ENCODE peak calls at places on chromosomes 11 and 22, in nine cellular contexts. X is KG1, L is dorsolateral prefrontal cortex, U is CD14-positive monocyte, V is islet precursor cell, R is AG20443, E is cardiac fibroblast, Q is NAMALWA, A is HCEC 1CT. S is an unnamed sample.
A peak's percentile ranks its signal among the peaks of the same experiment; 100 is the strongest.

GRCh38 chr11:44058275-44058674 is 7.8 kb upstream of the ACCS start:
- DNase-seq in A (no peak), V (peak; percentile 23), X (no peak), U (no peak), L (no peak), Q (no peak), R (no peak), E (no peak), S (no peak)

GRCh38 chr11:123011510-123011909 is 29.9 kb upstream of the BSX start:
- DNase-seq in U (no peak), L (no peak), A (no peak), R (no peak), E (no peak), Q (no peak), X (no peak), V (no peak), S (no peak)

GRCh38 chr11:62999156-62999555 is 14.4 kb upstream of the SLC22A6 start:
- DNase-seq in U (no peak), E (no peak), X (no peak), R (no peak), Q (no peak), A (no peak), V (no peak), L (no peak), S (no peak)

GRCh38 chr11:9660886-9661285 is 3.0 kb upstream of the SWAP70 start:
- DNase-seq in R (no peak), A (peak; percentile 78), V (no peak), X (no peak), L (no peak), Q (no peak), U (peak; percentile 81), E (peak; percentile 73), S (peak; percentile 72)

GRCh38 chr11:3218483-3219280 is at the start of gene MRGPRG:
- DNase-seq in L (no peak), E (no peak), Q (no peak), R (no peak), X (no peak), U (no peak), A (no peak), V (peak; percentile 46), S (no peak)

GRCh38 chr22:39453765-39454378 is 2.9 kb upstream of the MGAT3 start:
- DNase-seq in R (no peak), A (no peak), X (no peak), V (peak; percentile 91), Q (no peak), U (no peak), E (no peak), L (no peak), S (no peak)

GRCh38 chr22:46881373-46882118 is 119.1 kb downstream of the TBC1D22A start:
- DNase-seq in R (peak; percentile 63), V (no peak), Q (no peak), E (peak; percentile 46), L (no peak), U (no peak), A (peak; percentile 60), X (no peak), S (peak; percentile 67)

GRCh38 chr11:77705195-77705876 is 67.7 kb upstream of the CLNS1A start:
- DNase-seq in U (no peak), E (peak; percentile 71), V (peak; percentile 89), R (no peak), A (peak; percentile 50), L (no peak), X (no peak), Q (no peak), S (peak; percentile 44)

GRCh38 chr11:77046060-77046501 is 11.9 kb downstream of the B3GNT6 start:
- DNase-seq in Q (peak; percentile 34), E (peak; percentile 20), A (peak; percentile 17), V (peak; percentile 78), X (no peak), U (no peak), L (peak; percentile 66), R (peak; percentile 68), S (peak; percentile 5)

GRCh38 chr11:28657378-28658030 is 549.3 kb downstream of the METTL15 start:
- DNase-seq in X (no peak), A (peak; percentile 28), V (no peak), U (no peak), E (peak; percentile 52), Q (no peak), R (no peak), L (no peak), S (no peak)

GRCh38 chr11:67266424-67267187 is at the start of gene GRK2:
- DNase-seq in L (no peak), R (peak; percentile 77), V (no peak), X (no peak), U (peak; percentile 40), A (peak; percentile 55), E (peak; percentile 41), Q (peak; percentile 54), S (no peak)

GRCh38 chr11:94312339-94312738 is 8.0 kb downstream of the IZUMO1R start:
- DNase-seq in E (no peak), L (no peak), V (no peak), X (no peak), U (no peak), Q (no peak), A (no peak), R (no peak), S (no peak)

GRCh38 chr11:11167806-11168205 is 185.2 kb downstream of the CSNK2A3 start:
- DNase-seq in A (no peak), L (no peak), V (no peak), U (no peak), X (no peak), Q (no peak), E (no peak), R (no peak), S (no peak)

GRCh38 chr11:46277313-46277622 is 194 bp upstream of the CREB3L1 start:
- DNase-seq in X (no peak), Q (no peak), L (no peak), A (peak; percentile 78), U (no peak), E (peak; percentile 69), R (peak; percentile 86), V (no peak), S (peak; percentile 64)

GRCh38 chr22:49044776-49045175 is 782.9 kb downstream of the BRD1 start:
- DNase-seq in U (no peak), Q (no peak), R (no peak), A (no peak), V (no peak), E (no peak), X (no peak), L (no peak), S (no peak)

GRCh38 chr11:27460158-27460565 is 12.4 kb downstream of the LGR4 start:
- DNase-seq in R (no peak), A (no peak), U (no peak), Q (no peak), V (no peak), L (no peak), E (no peak), X (no peak), S (no peak)

GRCh38 chr11:117470576-117470975 is 142.9 kb downstream of the CEP164 start:
- DNase-seq in X (no peak), R (no peak), Q (no peak), U (no peak), L (no peak), A (no peak), E (no peak), V (no peak), S (no peak)

GRCh38 chr22:35839811-35840739 is 122.4 kb downstream of the APOL5 start:
- DNase-seq in V (peak; percentile 98), Q (peak; percentile 32), E (peak; percentile 98), R (peak; percentile 94), L (peak; percentile 85), X (no peak), A (peak; percentile 96), U (no peak), S (peak; percentile 98)

GRCh38 chr22:37231406-37232139 is 12.5 kb downstream of the RAC2 start:
- DNase-seq in A (no peak), R (no peak), L (no peak), X (no peak), Q (no peak), E (no peak), U (peak; percentile 45), V (no peak), S (no peak)

GRCh38 chr11:28606930-28607329 is 498.7 kb downstream of the METTL15 start:
- DNase-seq in A (no peak), U (no peak), X (no peak), R (peak; percentile 23), V (peak; percentile 61), E (peak; percentile 38), Q (no peak), L (no peak), S (peak; percentile 27)

GRCh38 chr11:124839051-124839971 is 25.9 kb upstream of the ROBO3 start:
- DNase-seq in A (no peak), Q (no peak), V (peak; percentile 66), L (peak; percentile 14), U (no peak), R (peak; percentile 36), E (no peak), X (no peak), S (no peak)

GRCh38 chr11:79045018-79045787 is 395.6 kb downstream of the TENM4 start:
- DNase-seq in A (no peak), V (no peak), Q (no peak), X (no peak), U (no peak), L (no peak), R (no peak), E (no peak), S (no peak)

GRCh38 chr11:69003866-69004311 is 9.2 kb downstream of the MRGPRF start:
- DNase-seq in L (no peak), V (peak; percentile 43), R (no peak), U (peak; percentile 42), Q (no peak), A (no peak), X (no peak), E (no peak), S (no peak)

GRCh38 chr11:86245369-86246292 is 1.1 kb downstream of the EED start:
- DNase-seq in Q (peak; percentile 57), V (no peak), L (no peak), E (peak; percentile 39), R (no peak), U (no peak), X (peak; percentile 75), A (no peak), S (peak; percentile 23)

GRCh38 chr11:73330569-73331093 is 22.6 kb downstream of the ARHGEF17 start:
- DNase-seq in L (no peak), E (peak; percentile 51), U (no peak), V (peak; percentile 82), R (peak; percentile 71), Q (no peak), A (peak; percentile 55), X (no peak), S (peak; percentile 58)

GRCh38 chr11:105673089-105673488 is 63.2 kb downstream of the GRIA4 start:
- DNase-seq in R (peak; percentile 12), U (no peak), A (peak; percentile 45), V (peak; percentile 61), X (peak; percentile 13), E (peak; percentile 63), Q (peak; percentile 34), L (no peak), S (peak; percentile 40)

GRCh38 chr22:46055176-46055850 is 78.4 kb upstream of the WNT7B start:
- DNase-seq in L (peak; percentile 49), E (peak; percentile 36), V (peak; percentile 30), R (no peak), X (peak; percentile 67), U (peak; percentile 26), Q (no peak), A (no peak), S (peak; percentile 43)

GRCh38 chr11:35623708-35624168 is 5.5 kb downstream of the FJX1 start:
- DNase-seq in L (no peak), X (no peak), Q (no peak), R (peak; percentile 50), V (peak; percentile 71), A (peak; percentile 99), U (no peak), E (peak; percentile 92), S (peak; percentile 90)

GRCh38 chr11:131889146-131889577 is 518.7 kb downstream of the NTM start:
- DNase-seq in Q (no peak), E (peak; percentile 94), R (peak; percentile 70), L (no peak), X (no peak), V (peak; percentile 86), A (peak; percentile 82), U (no peak), S (peak; percentile 73)

GRCh38 chr22:27780161-27780575 is 21.4 kb downstream of the MN1 start:
- DNase-seq in R (no peak), U (no peak), L (no peak), E (peak; percentile 83), X (no peak), Q (no peak), V (no peak), A (no peak), S (no peak)

GRCh38 chr22:43616645-43617044 is 195.5 kb downstream of the EFCAB6 start:
- DNase-seq in V (no peak), A (no peak), L (no peak), Q (no peak), U (no peak), R (no peak), E (no peak), X (no peak), S (no peak)

S was measured in fibroblast of mammary gland.